ENCODE peak calls at places on chromosomes 2 and 18, in nine cellular contexts. M is GM12864, E is cardiac muscle cell, H is heart right ventricle, G is GM23338, I is IMR-90, K is NB4, X is cardiac fibroblast, P is AG09309. T is an unnamed sample.

GRCh38 chr2:19244460-19245363 is 113.7 kb downstream of the OSR1 start:
- DNase-seq in M (no peak), E (peak; percentile 21), H (no peak), G (no peak), I (peak; percentile 33), K (no peak), X (peak; percentile 21), P (no peak), T (no peak)

GRCh38 chr2:28753043-28753683 is 1.5 kb downstream of the PPP1CB start:
- DNase-seq in M (no peak), E (peak; percentile 79), H (no peak), G (peak; percentile 49), I (peak; percentile 81), K (peak; percentile 68), X (peak; percentile 86), P (peak; percentile 34), T (peak; percentile 93)

GRCh38 chr2:133525090-133525489 is 43.2 kb downstream of the NCKAP5 start:
- DNase-seq in M (no peak), E (no peak), H (no peak), G (no peak), I (no peak), K (no peak), X (no peak), P (no peak), T (no peak)

GRCh38 chr2:43443317-43443716 is 152.5 kb downstream of the THADA start:
- DNase-seq in M (no peak), E (no peak), H (no peak), G (no peak), I (no peak), K (no peak), X (no peak), P (no peak), T (no peak)

GRCh38 chr2:65999790-66000189 is 435.1 kb upstream of the MEIS1 start:
- DNase-seq in M (no peak), E (no peak), H (no peak), G (no peak), I (no peak), K (no peak), X (no peak), P (no peak), T (no peak)

GRCh38 chr2:201852878-201853415 is 46.6 kb downstream of the CDK15 start:
- DNase-seq in M (no peak), E (no peak), H (no peak), G (no peak), I (peak; percentile 34), K (no peak), X (no peak), P (no peak), T (no peak)

GRCh38 chr2:159798376-159798724 is 342 bp upstream of the CD302 start:
- DNase-seq in M (no peak), E (no peak), H (no peak), G (no peak), I (no peak), K (peak; percentile 21), X (no peak), P (no peak), T (no peak)

GRCh38 chr2:102177814-102178478 is 8.9 kb upstream of the IL1RL2 start:
- DNase-seq in M (no peak), E (no peak), H (no peak), G (no peak), I (no peak), K (no peak), X (no peak), P (no peak), T (no peak)

GRCh38 chr2:20985061-20985460 is 58.8 kb downstream of the APOB start:
- DNase-seq in M (no peak), E (no peak), H (no peak), G (peak; percentile 47), I (no peak), K (no peak), X (no peak), P (no peak), T (no peak)

GRCh38 chr2:218811382-218811781 is 20.2 kb downstream of the PRKAG3 start:
- DNase-seq in M (no peak), E (peak; percentile 67), H (no peak), G (no peak), I (peak; percentile 52), K (peak; percentile 22), X (peak; percentile 40), P (no peak), T (no peak)

GRCh38 chr2:10659898-10660568 is 29.7 kb downstream of the NOL10 start:
- DNase-seq in M (no peak), E (peak; percentile 86), H (peak; percentile 37), G (peak; percentile 63), I (peak; percentile 90), K (peak; percentile 69), X (peak; percentile 80), P (peak; percentile 53), T (peak; percentile 69)

GRCh38 chr18:31723998-31724711 is 36.5 kb downstream of the SLC25A52 start:
- DNase-seq in M (no peak), E (peak; percentile 34), H (peak; percentile 43), G (no peak), I (no peak), K (no peak), X (peak; percentile 19), P (no peak), T (no peak)

DNA sequence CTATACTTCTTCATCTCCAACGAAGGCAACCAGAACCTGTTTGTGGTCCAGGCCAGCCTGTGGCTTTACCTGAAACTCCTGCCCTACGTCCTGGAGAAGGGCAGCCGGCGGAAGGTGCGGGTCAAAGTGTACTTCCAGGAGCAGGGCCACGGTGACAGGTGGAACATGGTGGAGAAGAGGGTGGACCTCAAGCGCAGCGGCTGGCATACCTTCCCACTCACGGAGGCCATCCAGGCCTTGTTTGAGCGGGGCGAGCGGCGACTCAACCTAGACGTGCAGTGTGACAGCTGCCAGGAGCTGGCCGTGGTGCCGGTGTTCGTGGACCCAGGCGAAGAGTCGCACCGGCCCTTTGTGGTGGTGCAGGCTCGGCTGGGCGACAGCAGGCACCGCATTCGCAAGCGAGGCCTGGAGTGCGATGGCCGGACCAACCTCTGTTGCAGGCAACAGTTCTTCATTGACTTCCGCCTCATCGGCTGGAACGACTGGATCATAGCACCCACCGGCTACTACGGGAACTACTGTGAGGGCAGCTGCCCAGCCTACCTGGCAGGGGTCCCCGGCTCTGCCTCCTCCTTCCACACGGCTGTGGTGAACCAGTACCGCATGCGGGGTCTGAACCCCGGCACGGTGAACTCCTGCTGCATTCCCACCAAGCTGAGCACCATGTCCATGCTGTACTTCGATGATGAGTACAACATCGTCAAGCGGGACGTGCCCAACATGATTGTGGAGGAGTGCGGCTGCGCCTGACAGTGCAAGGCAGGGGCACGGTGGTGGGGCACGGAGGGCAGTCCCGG is 3.4 kb downstream of the INHBB start:
- DNase-seq in M (no peak), E (no peak), H (no peak), G (peak; percentile 36), I (no peak), K (no peak), X (no peak), P (no peak), T (no peak)
- H3K4me3 ChIP-seq in M (no peak overlapping the region), E (no peak overlapping the region), H (no peak overlapping the region), G (no peak overlapping the region), I (no peak overlapping the region), K (no peak overlapping the region), X (no peak overlapping the region), P (no peak overlapping the region), T (no peak overlapping the region)

DNA sequence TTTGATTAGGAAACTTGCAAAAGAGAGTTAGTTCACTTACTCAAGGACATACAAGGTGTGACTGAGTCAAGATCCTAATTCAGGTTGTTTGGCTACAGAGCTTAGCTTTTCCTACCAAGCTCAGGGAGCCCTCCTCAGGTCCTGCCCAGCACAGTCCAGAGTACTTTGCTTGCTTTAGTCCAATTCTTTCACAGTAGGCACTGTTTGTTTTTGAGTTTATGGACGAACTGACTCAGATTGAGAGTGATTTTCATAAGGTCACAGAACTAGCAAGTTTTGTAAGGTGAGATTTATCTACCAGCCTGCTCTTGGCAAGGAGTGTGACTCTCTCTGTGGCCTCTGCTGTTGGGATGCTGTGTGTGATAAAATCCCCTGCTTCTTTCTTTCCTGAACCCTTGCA is 310.5 kb downstream of the PTPRM start:
- DNase-seq in M (no peak), E (no peak), H (no peak), G (no peak), I (no peak), K (no peak), X (no peak), P (no peak), T (no peak)
- TF ChIP-seq CTCF in M (no peak), E (no peak), H (no peak), G (peak; percentile 4), I (no peak), K (no peak), X (no peak), P (no peak), T (no peak)

GRCh38 chr18:24021505-24021904 is 7.0 kb downstream of the TTC39C start:
- DNase-seq in M (no peak), E (peak; percentile 29), H (no peak), G (no peak), I (no peak), K (no peak), X (no peak), P (no peak), T (no peak)

GRCh38 chr18:24018299-24018910 is 3.9 kb downstream of the TTC39C start:
- DNase-seq in M (no peak), E (no peak), H (no peak), G (peak; percentile 18), I (no peak), K (no peak), X (no peak), P (no peak), T (no peak)

GRCh38 chr18:24016643-24017042 is 2.1 kb downstream of the TTC39C start:
- DNase-seq in M (no peak), E (no peak), H (no peak), G (peak; percentile 50), I (no peak), K (peak; percentile 30), X (no peak), P (no peak), T (no peak)

GRCh38 chr18:24022141-24022540 is 7.6 kb downstream of the TTC39C start:
- DNase-seq in M (no peak), E (peak; percentile 81), H (no peak), G (no peak), I (peak; percentile 55), K (no peak), X (peak; percentile 71), P (no peak), T (no peak)

DNA sequence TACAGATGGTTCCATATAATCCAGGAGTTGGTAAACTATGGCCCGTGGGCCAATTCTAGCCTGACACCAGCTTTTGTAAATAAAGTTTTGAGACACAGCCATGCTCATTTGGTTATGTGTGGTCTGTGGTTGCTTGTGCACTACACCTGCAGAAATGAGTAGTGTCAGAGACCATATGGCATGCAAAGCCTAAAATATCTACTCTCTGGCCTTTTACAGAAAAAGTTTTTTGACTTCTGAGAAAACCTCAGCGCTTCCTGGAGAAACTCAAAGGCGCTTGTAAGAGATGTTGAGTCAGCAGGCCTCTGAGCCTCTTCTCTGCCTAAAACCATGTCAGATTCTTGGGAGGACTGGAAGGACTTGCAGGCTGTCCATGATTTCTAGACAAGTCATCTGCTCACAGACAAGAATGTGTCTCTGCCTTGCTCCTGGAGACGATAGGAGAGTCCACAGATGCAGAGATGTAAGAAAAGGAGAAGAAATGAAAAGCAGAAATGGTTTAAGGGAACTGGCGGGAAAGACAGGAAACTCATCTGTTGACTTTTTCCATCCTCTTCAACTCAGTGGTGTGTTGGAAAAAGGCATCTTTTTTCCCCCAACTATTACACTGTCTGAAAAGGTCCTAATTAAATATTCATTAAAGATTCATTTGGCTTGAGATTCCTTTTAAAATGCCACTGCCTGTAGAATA is 5.2 kb downstream of the TTC39C start:
- DNase-seq in M (peak; percentile 90), E (no peak), H (no peak), G (no peak), I (no peak), K (no peak), X (no peak), P (no peak), T (no peak)
- H3K4me3 ChIP-seq in M (peak overlapping the region; percentile 24), E (no peak overlapping the region), H (no peak overlapping the region), G (no peak overlapping the region), I (no peak overlapping the region), K (no peak overlapping the region), X (no peak overlapping the region), P (no peak overlapping the region), T (no peak overlapping the region)

GRCh38 chr2:30408961-30409387 is 38.1 kb upstream of the LCLAT1 start:
- DNase-seq in M (no peak), E (peak; percentile 29), H (no peak), G (no peak), I (peak; percentile 89), K (no peak), X (peak; percentile 55), P (no peak), T (no peak)
- TF ChIP-seq CTCF in M (no peak), E (no peak), H (no peak), G (no peak), I (peak; percentile 32), K (no peak), X (no peak), P (peak; percentile 14), T (no peak)

T was measured in mucosa of descending colon.